ENCODE peak calls at places on chromosomes 3 and 15, in six cellular contexts. E is adrenal gland, F is RWPE2, Q is NB4, G is testis, Y is astrocyte of the spinal cord. I is an unnamed sample.

GRCh38 chr3:45677841-45678240 is 11.4 kb upstream of the SACM1L start:
- DNase-seq in Y (no peak), Q (no peak), G (peak), F (no peak), E (no peak), I (no peak)

GRCh38 chr15:94638183-94638582 is 406.8 kb downstream of the MCTP2 start:
- DNase-seq in F (no peak), G (no peak), Y (no peak), Q (no peak), E (no peak), I (no peak)

GRCh38 chr3:177516130-177517011 is 319.1 kb upstream of the TBL1XR1 start:
- DNase-seq in E (peak), G (peak), Y (peak), F (no peak), Q (no peak), I (no peak)

GRCh38 chr3:171269557-171269956 is 190.6 kb downstream of the TNIK start:
- DNase-seq in E (no peak), F (no peak), Y (no peak), Q (peak), G (no peak), I (peak)

GRCh38 chr3:193971268-193971751 is 164.6 kb upstream of the HES1 start:
- DNase-seq in Q (no peak), E (no peak), G (no peak), F (no peak), Y (peak), I (peak)

GRCh38 chr3:99659965-99660364 is 21.6 kb downstream of the COL8A1 start:
- DNase-seq in F (no peak), Y (peak), E (no peak), Q (no peak), G (no peak), I (no peak)

GRCh38 chr15:35043380-35044095 is 41.6 kb downstream of the NANOGP8 start:
- DNase-seq in F (no peak), Y (no peak), E (no peak), G (no peak), Q (peak), I (no peak)

GRCh38 chr3:57872606-57873005 is 116.5 kb downstream of the SLMAP start:
- DNase-seq in F (no peak), Q (no peak), Y (no peak), E (no peak), G (no peak), I (no peak)

GRCh38 chr3:30689202-30689641 is 82.8 kb downstream of the TGFBR2 start:
- DNase-seq in F (no peak), Y (peak), Q (no peak), E (peak), G (peak), I (no peak)

GRCh38 chr3:171646357-171647133 is 163.7 kb downstream of the PLD1 start:
- DNase-seq in Y (peak), G (no peak), Q (peak), F (no peak), E (no peak), I (peak)

GRCh38 chr3:69251078-69251805 is 128.8 kb upstream of the LMOD3 start:
- DNase-seq in Q (no peak), E (no peak), G (no peak), Y (no peak), F (no peak), I (no peak)

GRCh38 chr15:101617390-101617965 is 34.7 kb downstream of the TM2D3 start:
- DNase-seq in Y (no peak), Q (no peak), F (no peak), G (no peak), E (no peak), I (no peak)

GRCh38 chr3:184584001-184584891 is 22.7 kb downstream of the EPHB3 start:
- DNase-seq in G (no peak), E (no peak), F (no peak), Y (no peak), Q (peak), I (no peak)

GRCh38 chr3:138434276-138434874 is at the start of gene ESYT3:
- DNase-seq in Q (peak), E (peak), F (peak), Y (peak), G (peak), I (no peak)

GRCh38 chr15:64807751-64808222 is 17.7 kb downstream of the PIF1 start:
- DNase-seq in G (no peak), E (no peak), Q (no peak), Y (no peak), F (peak), I (no peak)

GRCh38 chr3:129035360-129036233 is 25.0 kb upstream of the GP9 start:
- DNase-seq in Q (no peak), G (no peak), F (no peak), Y (no peak), E (no peak), I (no peak)

GRCh38 chr3:11479230-11479620 is 164.5 kb downstream of the VGLL4 start:
- DNase-seq in Q (no peak), E (no peak), G (no peak), Y (no peak), F (no peak), I (no peak)

GRCh38 chr3:125191730-125192129 is 20.8 kb downstream of the SLC12A8 start:
- DNase-seq in E (no peak), G (no peak), Y (no peak), Q (no peak), F (no peak), I (peak)

GRCh38 chr3:159158801-159159200 is 356.9 kb downstream of the MFSD1 start:
- DNase-seq in F (no peak), G (no peak), Q (no peak), E (no peak), Y (no peak), I (no peak)

GRCh38 chr3:183449391-183449790 is 21.0 kb upstream of the MCF2L2 start:
- DNase-seq in G (peak), E (peak), F (no peak), Y (peak), Q (peak), I (no peak)

GRCh38 chr15:94196536-94196935 is 34.8 kb upstream of the MCTP2 start:
- DNase-seq in Y (peak), G (no peak), F (no peak), E (no peak), Q (no peak), I (no peak)

GRCh38 chr3:54510506-54510905 is 388.2 kb downstream of the CACNA2D3 start:
- DNase-seq in G (no peak), Y (no peak), Q (no peak), F (no peak), E (no peak), I (no peak)

GRCh38 chr3:69085543-69086132 is 901 bp downstream of the ARL6IP5 start:
- DNase-seq in F (no peak), Y (no peak), G (peak), E (peak), Q (peak), I (peak)

GRCh38 chr15:31262901-31263671 is 63.5 kb upstream of the KLF13 start:
- DNase-seq in Y (no peak), G (peak), F (peak), E (peak), Q (peak), I (peak)

GRCh38 chr15:65057549-65057940 is 10.2 kb downstream of the RASL12 start:
- DNase-seq in F (no peak), Y (no peak), E (no peak), G (no peak), Q (no peak), I (no peak)

GRCh38 chr3:169354774-169355501 is 308.6 kb downstream of the MECOM start:
- DNase-seq in Y (no peak), G (no peak), E (no peak), Q (no peak), F (no peak), I (no peak)

GRCh38 chr3:127484601-127485388 is 105.7 kb downstream of the TPRA1 start:
- DNase-seq in G (no peak), Q (no peak), F (peak), E (no peak), Y (no peak), I (peak)

GRCh38 chr3:12963869-12964712 is 109.1 kb downstream of the IQSEC1 start:
- DNase-seq in F (no peak), Y (peak), Q (no peak), G (peak), E (peak), I (no peak)

GRCh38 chr15:67097893-67098740 is 32.7 kb downstream of the SMAD3 start:
- DNase-seq in Y (peak), E (no peak), Q (peak), F (no peak), G (peak), I (no peak)

GRCh38 chr3:62051506-62051905 is 321.8 kb downstream of the FEZF2 start:
- DNase-seq in E (peak), F (no peak), G (peak), Y (peak), Q (peak), I (no peak)

GRCh38 chr15:72604794-72605193 is 49.7 kb upstream of the GOLGA6B start:
- DNase-seq in G (no peak), Y (no peak), Q (no peak), E (no peak), F (no peak), I (no peak)

GRCh38 chr3:141275032-141275422 is 43.4 kb downstream of the PXYLP1 start:
- DNase-seq in E (no peak), F (no peak), G (no peak), Q (peak), Y (peak), I (peak)

GRCh38 chr3:165195628-165196576 is at the start of gene SLITRK3:
- DNase-seq in G (no peak), Q (no peak), Y (no peak), F (no peak), E (no peak), I (no peak)

GRCh38 chr3:122572940-122573412 is 4.5 kb upstream of the PARP15 start:
- DNase-seq in Y (peak), G (no peak), F (peak), Q (peak), E (peak), I (peak)

GRCh38 chr3:65432388-65433003 is 606.2 kb downstream of the MAGI1 start:
- DNase-seq in G (no peak), E (no peak), F (no peak), Y (no peak), Q (no peak), I (no peak)

GRCh38 chr3:65438096-65438495 is 600.6 kb downstream of the MAGI1 start:
- DNase-seq in G (no peak), Q (no peak), F (no peak), Y (no peak), E (no peak), I (peak)

GRCh38 chr3:65438612-65439011 is 600.1 kb downstream of the MAGI1 start:
- DNase-seq in Y (no peak), G (no peak), F (no peak), E (no peak), Q (no peak), I (no peak)

GRCh38 chr3:65436580-65436979 is 602.1 kb downstream of the MAGI1 start:
- DNase-seq in Y (peak), E (peak), Q (peak), F (no peak), G (peak), I (peak)

DNA sequence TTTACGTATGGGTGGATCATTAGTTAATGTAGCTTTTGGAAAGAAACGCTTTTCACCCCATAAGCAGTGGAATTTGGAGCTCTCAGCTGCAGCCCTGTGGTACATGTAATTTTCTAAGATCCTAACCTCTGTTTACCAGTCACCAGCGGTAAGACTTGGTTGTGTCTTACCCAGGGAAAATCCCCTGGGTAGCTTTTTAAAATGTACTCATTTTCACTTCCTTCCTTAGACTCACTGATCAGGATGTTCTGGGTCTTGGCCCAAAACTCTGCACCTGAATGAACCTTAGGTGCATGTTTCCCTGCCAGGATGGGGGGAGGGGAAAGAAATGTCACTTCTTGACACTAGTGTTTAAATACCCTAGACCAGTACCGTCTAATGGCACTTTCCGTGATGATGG is 605.2 kb downstream of the MAGI1 start:
- DNase-seq in Q (no peak), G (no peak), F (no peak), E (no peak), Y (no peak), I (peak)
- H3K4me3 ChIP-seq in Q (no peak), G (no peak), F (no peak), E (no peak), Y (no peak), I (no peak)

GRCh38 chr3:157354722-157355121 is 81.9 kb upstream of the PTX3 start:
- DNase-seq in F (no peak), Y (peak), E (no peak), G (peak), Q (peak), I (peak)

GRCh38 chr3:157353657-157354056 is 83.0 kb upstream of the PTX3 start:
- DNase-seq in G (no peak), F (no peak), Q (no peak), Y (no peak), E (no peak), I (no peak)

GRCh38 chr3:157351981-157352380 is 84.7 kb upstream of the PTX3 start:
- DNase-seq in G (no peak), F (no peak), Q (no peak), Y (no peak), E (no peak), I (no peak)

GRCh38 chr3:157355276-157355675 is 81.4 kb upstream of the PTX3 start:
- DNase-seq in G (no peak), E (no peak), F (no peak), Q (no peak), Y (no peak), I (no peak)

DNA sequence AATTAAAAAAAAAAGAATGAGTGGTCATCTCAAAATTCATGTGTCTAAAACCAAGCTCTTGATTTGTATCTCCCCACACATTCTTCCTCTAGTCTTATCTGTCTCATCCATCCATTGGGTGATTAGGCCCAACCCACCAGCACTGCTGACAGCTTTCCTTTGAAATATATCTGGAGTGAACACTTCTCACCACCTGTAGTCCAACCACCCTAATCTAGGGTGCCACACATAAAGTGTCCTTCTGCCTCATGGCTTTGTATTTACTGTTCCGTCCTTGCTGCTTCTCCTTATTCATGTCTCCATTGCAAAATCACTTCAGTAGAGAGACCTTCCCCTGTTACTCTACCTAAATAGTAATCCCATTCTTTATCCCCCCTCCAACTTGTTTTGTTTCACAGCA is 82.4 kb upstream of the PTX3 start:
- DNase-seq in E (no peak), Q (no peak), Y (no peak), F (no peak), G (no peak), I (no peak)
- TF ChIP-seq CTCF in E (no peak), Q (no peak), Y (no peak), F (no peak), G (no peak), I (no peak)

DNA sequence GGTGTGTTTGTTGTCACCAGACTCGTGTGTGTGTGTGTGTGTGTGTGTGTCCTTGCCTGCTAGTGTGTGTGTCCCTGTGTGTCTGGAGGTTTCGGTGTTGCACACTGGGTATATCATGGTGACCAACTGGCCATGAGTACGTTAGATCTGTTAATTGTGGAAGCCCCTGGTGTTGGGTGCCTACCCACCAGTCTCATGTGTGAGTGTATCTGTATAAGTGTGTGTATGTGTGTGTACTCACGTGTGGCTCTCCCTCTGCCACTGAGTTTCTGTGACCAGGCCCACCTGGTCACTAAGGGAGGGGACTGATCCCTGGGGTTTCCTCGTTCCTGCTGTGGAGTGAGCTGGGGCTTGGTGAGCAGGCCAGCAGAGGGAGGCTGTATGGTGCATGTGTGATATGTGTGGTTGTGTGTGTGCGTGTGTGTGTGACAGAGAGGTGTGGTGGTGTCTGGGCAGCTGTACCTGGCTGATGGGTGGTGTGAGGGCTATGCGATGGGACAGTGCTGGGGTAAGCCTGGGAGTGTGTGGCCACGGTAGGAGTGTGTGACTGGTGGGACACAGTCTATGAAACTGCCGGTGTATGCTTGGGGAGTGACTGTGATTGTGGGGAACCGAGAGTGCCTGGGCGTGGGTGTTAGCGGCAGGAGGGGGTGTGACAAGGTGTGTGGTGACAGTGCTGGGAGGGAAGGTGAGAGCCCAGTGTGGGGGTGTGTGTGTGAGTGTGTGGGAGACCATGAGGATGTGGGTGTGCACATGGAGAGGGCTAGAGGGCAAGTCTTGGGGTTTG is 1.9 kb downstream of the PRKCD start:
- DNase-seq in G (peak), F (no peak), Q (peak), Y (no peak), E (no peak), I (peak)
- H3K4me3 ChIP-seq in G (peak), F (peak), Q (peak), Y (peak), E (no peak), I (peak)

GRCh38 chr3:51099794-51100542 is 285.1 kb upstream of the MANF start:
- DNase-seq in Y (peak), F (no peak), G (peak), E (peak), Q (peak), I (peak)
- TF ChIP-seq CTCF in Y (peak), F (peak), G (peak), E (peak), Q (peak), I (peak)

GRCh38 chr3:46970391-46971091 is 6.0 kb downstream of the CCDC12 start:
- DNase-seq in E (peak), G (peak), Y (no peak), F (no peak), Q (no peak), I (no peak)

GRCh38 chr3:46968783-46969428 is 7.6 kb downstream of the CCDC12 start:
- DNase-seq in Q (no peak), G (no peak), Y (no peak), F (no peak), E (no peak), I (no peak)

GRCh38 chr3:46962990-46963389 is 13.6 kb downstream of the CCDC12 start:
- DNase-seq in Q (no peak), F (no peak), E (no peak), Y (no peak), G (no peak), I (no peak)

GRCh38 chr3:46965151-46965550 is 11.4 kb downstream of the CCDC12 start:
- DNase-seq in Y (no peak), Q (peak), E (no peak), G (no peak), F (no peak), I (peak)

DNA sequence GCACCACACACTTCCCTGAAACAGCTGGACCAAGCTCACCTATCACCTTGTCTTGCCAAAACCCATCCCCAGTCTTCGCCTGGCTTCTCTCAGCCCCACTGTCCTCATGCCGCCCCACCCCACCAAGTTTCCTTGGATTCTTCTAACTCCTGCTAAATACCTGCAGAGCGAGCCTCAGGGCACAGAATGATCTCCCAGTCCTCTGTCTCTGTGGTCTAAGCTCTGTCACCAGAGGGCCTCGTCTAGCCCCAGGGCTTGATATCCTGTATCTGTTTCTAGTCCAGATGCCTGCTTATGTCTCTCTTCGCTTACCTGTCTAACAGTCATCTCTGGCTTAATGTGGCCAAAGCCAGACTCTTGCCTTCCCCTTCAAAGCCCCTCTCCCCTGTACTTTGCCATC is 9.7 kb downstream of the CCDC12 start:
- DNase-seq in F (no peak), G (no peak), Y (no peak), Q (no peak), E (no peak), I (peak)
- H3K4me3 ChIP-seq in F (no peak), G (no peak), Y (no peak), Q (no peak), E (no peak), I (no peak)

GRCh38 chr15:43878466-43878865 is 51.7 kb downstream of the WDR76 start:
- DNase-seq in Q (no peak), E (no peak), Y (no peak), G (no peak), F (peak), I (no peak)

GRCh38 chr15:43880406-43881184 is 53.8 kb downstream of the WDR76 start:
- DNase-seq in F (peak), E (no peak), G (peak), Y (no peak), Q (peak), I (no peak)

GRCh38 chr15:43879386-43880355 is 52.9 kb downstream of the WDR76 start:
- DNase-seq in Q (no peak), F (peak), E (no peak), G (no peak), Y (no peak), I (no peak)

GRCh38 chr15:43883571-43883970 is 56.8 kb downstream of the WDR76 start:
- DNase-seq in E (no peak), F (peak), Q (no peak), Y (no peak), G (no peak), I (no peak)

DNA sequence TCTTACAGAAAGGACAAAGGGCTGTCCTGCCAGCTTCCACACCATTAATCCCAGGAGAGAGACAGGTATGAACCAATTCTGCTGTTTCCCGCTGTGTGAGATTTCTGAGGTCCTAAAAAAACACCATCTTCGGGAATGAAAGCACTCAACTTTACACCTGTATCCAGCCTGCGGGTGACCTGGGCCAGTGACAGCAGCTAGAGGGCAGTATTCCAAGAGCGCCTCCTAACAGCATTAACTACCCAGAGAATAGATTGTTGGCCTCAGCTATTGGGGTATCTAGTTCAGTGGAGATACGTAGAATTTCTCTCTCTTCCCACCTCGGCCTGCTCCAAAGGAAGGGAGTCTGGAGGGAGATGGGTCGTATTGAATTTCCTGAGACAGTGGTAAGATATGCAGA is 55.1 kb downstream of the WDR76 start:
- DNase-seq in F (peak), E (no peak), Q (no peak), G (peak), Y (no peak), I (peak)
- TF ChIP-seq CTCF in F (peak), E (peak), Q (peak), G (peak), Y (peak), I (peak)

I was measured in GM12865.